ENCODE peak calls at places on chromosomes 4 and X, in four cellular contexts. One of them, this sample, is unnamed. For H3K4me1, the result is how much of the 10 kb centered on the place peaks cover.

GRCh38 chr4:173766231-173766630 is 236.2 kb upstream of the HAND2 start:
- DNase-seq in GM23338: no peak
- DNase-seq in neural progenitor cell: no peak
- DNase-seq in tibial artery: no peak
- DNase-seq in this sample: no peak

GRCh38 chr4:64192731-64193412 is 216.4 kb downstream of the TECRL start:
- DNase-seq in neural progenitor cell: no peak
- DNase-seq in tibial artery: no peak
- DNase-seq in GM23338: no peak
- DNase-seq in this sample: no peak

GRCh38 chrX:118971552-118971951 is 2.9 kb upstream of the LONRF3 start:
- DNase-seq in tibial artery: no peak
- DNase-seq in neural progenitor cell: no peak
- DNase-seq in GM23338: peak
- DNase-seq in this sample: no peak

GRCh38 chrX:14529288-14529989 is at the start of gene GLRA2:
- DNase-seq in tibial artery: no peak
- DNase-seq in neural progenitor cell: peak
- DNase-seq in GM23338: peak
- DNase-seq in this sample: peak

GRCh38 chrX:50905334-50905733 is 5.2 kb upstream of the BMP15 start:
- DNase-seq in GM23338: peak
- DNase-seq in neural progenitor cell: peak
- DNase-seq in tibial artery: no peak
- DNase-seq in this sample: peak

GRCh38 chr4:100311181-100311580 is 120.9 kb upstream of the DDIT4L start:
- DNase-seq in neural progenitor cell: peak
- DNase-seq in tibial artery: no peak
- DNase-seq in GM23338: peak
- DNase-seq in this sample: no peak

GRCh38 chrX:155334486-155335316 is at the start of gene CLIC2:
- DNase-seq in GM23338: no peak
- DNase-seq in tibial artery: peak
- DNase-seq in neural progenitor cell: no peak
- DNase-seq in this sample: peak

GRCh38 chr4:125043453-125043852 is 271.3 kb upstream of the FAT4 start:
- DNase-seq in tibial artery: no peak
- DNase-seq in GM23338: no peak
- DNase-seq in neural progenitor cell: no peak
- DNase-seq in this sample: no peak

GRCh38 chr4:173046818-173047217 is 121.8 kb upstream of the GALNT7 start:
- DNase-seq in GM23338: no peak
- DNase-seq in tibial artery: no peak
- DNase-seq in neural progenitor cell: no peak
- DNase-seq in this sample: no peak

GRCh38 chr4:180827193-180827592 is 1416.0 kb upstream of the TENM3 start:
- DNase-seq in neural progenitor cell: no peak
- DNase-seq in GM23338: peak
- DNase-seq in tibial artery: no peak
- DNase-seq in this sample: no peak
- H3K27ac ChIP-seq in neural progenitor cell: no peak
- H3K27ac ChIP-seq in GM23338: no peak
- H3K27ac ChIP-seq in tibial artery: no peak
- H3K27ac ChIP-seq in this sample: no peak

GRCh38 chrX:134544614-134545255 is 84.8 kb downstream of the HPRT1 start:
- DNase-seq in GM23338: peak
- DNase-seq in tibial artery: no peak
- DNase-seq in neural progenitor cell: peak
- DNase-seq in this sample: no peak

GRCh38 chrX:134547047-134547679 is 87.2 kb downstream of the HPRT1 start:
- DNase-seq in GM23338: no peak
- DNase-seq in neural progenitor cell: no peak
- DNase-seq in tibial artery: no peak
- DNase-seq in this sample: no peak

GRCh38 chrX:134544189-134544588 is 84.2 kb downstream of the HPRT1 start:
- DNase-seq in neural progenitor cell: no peak
- DNase-seq in tibial artery: no peak
- DNase-seq in GM23338: no peak
- DNase-seq in this sample: no peak

GRCh38 chrX:134546187-134546586 is 86.2 kb downstream of the HPRT1 start:
- DNase-seq in tibial artery: no peak
- DNase-seq in neural progenitor cell: no peak
- DNase-seq in GM23338: peak
- DNase-seq in this sample: no peak

DNA sequence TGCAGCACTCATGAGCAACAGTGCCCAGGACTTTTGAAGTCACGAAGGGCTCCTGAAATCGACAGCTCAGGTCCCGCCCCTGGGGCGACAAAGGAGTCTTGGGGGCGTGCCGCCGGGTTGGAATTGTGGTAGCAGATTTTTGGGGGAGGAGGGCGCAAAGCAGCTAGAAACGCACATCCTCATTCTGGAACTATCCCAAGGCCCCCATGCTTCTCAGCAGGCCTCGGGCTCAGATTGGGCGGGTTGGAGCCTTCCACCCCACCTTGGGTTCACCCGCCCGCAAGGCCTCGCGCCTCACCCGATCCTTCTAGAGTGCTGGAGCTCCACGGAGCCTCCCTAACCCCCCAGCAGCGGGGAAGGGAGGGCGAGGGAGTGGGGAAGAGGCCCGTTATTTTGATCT is 85.6 kb downstream of the HPRT1 start:
- DNase-seq in tibial artery: no peak
- DNase-seq in GM23338: peak
- DNase-seq in neural progenitor cell: no peak
- DNase-seq in this sample: no peak
- H3K4me1 ChIP-seq in tibial artery: under half
- H3K4me1 ChIP-seq in GM23338: half or more
- H3K4me1 ChIP-seq in neural progenitor cell: under half
- H3K4me1 ChIP-seq in this sample: under half

DNA sequence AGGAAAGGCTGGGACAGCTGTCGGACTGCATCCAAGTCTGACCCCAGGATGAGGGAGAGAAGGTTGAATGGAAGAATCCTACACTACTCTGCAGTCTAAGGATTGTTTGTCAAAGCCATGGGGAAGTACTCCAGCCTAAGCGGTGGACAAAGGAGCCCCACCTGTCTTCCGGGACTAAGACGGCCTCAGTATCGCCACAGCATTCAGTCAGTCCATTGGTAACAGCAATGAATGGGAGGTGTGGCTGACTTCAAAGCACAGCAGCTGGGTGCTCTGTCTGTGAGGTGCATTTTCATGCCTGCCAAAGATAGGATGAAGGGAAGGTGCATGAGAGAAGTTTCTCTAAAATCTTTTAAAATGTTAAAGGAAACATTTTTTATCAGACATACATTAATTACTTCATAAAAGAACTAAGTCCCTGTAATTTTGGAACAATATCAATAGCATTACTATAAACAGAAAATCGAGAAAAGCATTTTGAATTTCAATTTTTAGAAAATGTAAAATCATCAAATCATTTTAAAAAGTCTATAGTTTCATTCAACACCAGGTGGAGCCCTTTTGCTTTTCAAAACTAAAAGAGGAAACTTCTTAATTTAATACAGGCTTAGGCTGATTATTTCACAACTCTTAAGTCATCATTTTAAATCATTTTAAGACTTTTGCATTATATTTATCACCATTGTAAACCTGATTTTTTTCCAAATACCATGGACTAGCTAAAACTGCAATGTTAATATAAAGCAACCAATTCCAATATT is 27.6 kb upstream of the INTU start:
- DNase-seq in GM23338: peak
- DNase-seq in neural progenitor cell: peak
- DNase-seq in tibial artery: no peak
- DNase-seq in this sample: peak
- H3K27ac ChIP-seq in GM23338: peak
- H3K27ac ChIP-seq in neural progenitor cell: no peak
- H3K27ac ChIP-seq in tibial artery: no peak
- H3K27ac ChIP-seq in this sample: no peak

GRCh38 chr4:152967942-152968341 is 31.8 kb downstream of the FHDC1 start:
- DNase-seq in tibial artery: no peak
- DNase-seq in GM23338: no peak
- DNase-seq in neural progenitor cell: no peak
- DNase-seq in this sample: no peak
- H3K4me1 ChIP-seq in tibial artery: under half
- H3K4me1 ChIP-seq in GM23338: under half
- H3K4me1 ChIP-seq in neural progenitor cell: under half
- H3K4me1 ChIP-seq in this sample: under half

DNA sequence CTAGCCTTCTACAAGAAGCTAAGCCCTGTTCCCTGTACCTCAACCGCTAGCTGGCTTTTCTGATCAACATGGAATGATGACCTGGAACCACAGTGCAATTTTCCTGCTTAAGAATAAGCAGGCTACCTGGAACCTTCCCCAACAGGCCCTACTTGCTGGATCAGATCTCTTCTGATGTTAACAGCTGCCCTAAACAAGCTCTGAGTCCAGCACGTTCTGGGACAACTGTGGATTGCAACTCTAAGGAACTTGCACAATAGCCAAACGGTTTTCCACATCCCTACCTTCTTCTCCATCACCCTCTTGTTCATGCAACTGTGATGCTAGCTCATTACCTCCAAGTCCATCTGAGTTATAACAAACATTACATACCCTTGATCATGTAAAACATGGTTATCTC is 19.8 kb downstream of the ATP8A1 start:
- DNase-seq in tibial artery: no peak
- DNase-seq in GM23338: no peak
- DNase-seq in neural progenitor cell: no peak
- DNase-seq in this sample: no peak
- H3K27ac ChIP-seq in tibial artery: no peak
- H3K27ac ChIP-seq in GM23338: no peak
- H3K27ac ChIP-seq in neural progenitor cell: peak
- H3K27ac ChIP-seq in this sample: no peak

GRCh38 chr4:10111067-10111801 is 5.4 kb downstream of the WDR1 start:
- DNase-seq in tibial artery: no peak
- DNase-seq in GM23338: peak
- DNase-seq in neural progenitor cell: no peak
- DNase-seq in this sample: no peak

GRCh38 chr4:10112658-10113284 is 3.8 kb downstream of the WDR1 start:
- DNase-seq in tibial artery: no peak
- DNase-seq in GM23338: no peak
- DNase-seq in neural progenitor cell: no peak
- DNase-seq in this sample: no peak

GRCh38 chr4:10108391-10108790 is 8.2 kb downstream of the WDR1 start:
- DNase-seq in tibial artery: no peak
- DNase-seq in GM23338: no peak
- DNase-seq in neural progenitor cell: no peak
- DNase-seq in this sample: no peak

GRCh38 chr4:10108818-10109783 is 7.5 kb downstream of the WDR1 start:
- DNase-seq in neural progenitor cell: no peak
- DNase-seq in tibial artery: no peak
- DNase-seq in GM23338: no peak
- DNase-seq in this sample: peak

GRCh38 chr4:10109995-10110670 is 6.5 kb downstream of the WDR1 start:
- DNase-seq in neural progenitor cell: no peak
- DNase-seq in tibial artery: no peak
- DNase-seq in GM23338: peak
- DNase-seq in this sample: no peak
- H3K4me1 ChIP-seq in neural progenitor cell: under half
- H3K4me1 ChIP-seq in tibial artery: half or more
- H3K4me1 ChIP-seq in GM23338: under half
- H3K4me1 ChIP-seq in this sample: under half

DNA sequence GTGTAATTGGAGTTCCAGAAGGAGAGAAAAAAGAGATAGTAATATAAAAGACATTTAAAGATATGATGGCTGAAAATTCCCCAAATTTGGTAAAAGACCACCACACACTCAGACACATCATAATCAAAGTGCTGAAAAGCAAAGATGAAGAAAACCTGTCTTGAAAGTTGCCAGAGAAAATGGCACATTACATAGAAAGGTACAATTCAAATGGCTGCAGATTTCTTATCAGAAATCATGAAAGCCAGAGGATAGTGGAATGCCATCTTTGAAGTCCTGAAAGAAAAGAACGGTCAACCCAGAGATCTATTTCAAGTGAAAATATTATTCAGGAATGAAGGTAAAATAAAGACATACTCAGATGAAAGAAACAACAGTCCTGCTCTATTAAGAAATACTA is 29.3 kb upstream of the PAGE4 start:
- DNase-seq in GM23338: no peak
- DNase-seq in neural progenitor cell: no peak
- DNase-seq in tibial artery: no peak
- DNase-seq in this sample: no peak
- H3K27ac ChIP-seq in GM23338: no peak
- H3K27ac ChIP-seq in neural progenitor cell: no peak
- H3K27ac ChIP-seq in tibial artery: no peak
- H3K27ac ChIP-seq in this sample: no peak

GRCh38 chrX:45778621-45779020 is 577.9 kb upstream of the DIPK2B start:
- DNase-seq in GM23338: no peak
- DNase-seq in tibial artery: no peak
- DNase-seq in neural progenitor cell: no peak
- DNase-seq in this sample: no peak

GRCh38 chrX:45775462-45775861 is 574.8 kb upstream of the DIPK2B start:
- DNase-seq in GM23338: peak
- DNase-seq in tibial artery: no peak
- DNase-seq in neural progenitor cell: no peak
- DNase-seq in this sample: no peak

GRCh38 chrX:45771560-45772340 is 571.1 kb upstream of the DIPK2B start:
- DNase-seq in neural progenitor cell: no peak
- DNase-seq in tibial artery: peak
- DNase-seq in GM23338: no peak
- DNase-seq in this sample: no peak

GRCh38 chrX:45771114-45771513 is 570.4 kb upstream of the DIPK2B start:
- DNase-seq in neural progenitor cell: no peak
- DNase-seq in tibial artery: peak
- DNase-seq in GM23338: no peak
- DNase-seq in this sample: no peak

DNA sequence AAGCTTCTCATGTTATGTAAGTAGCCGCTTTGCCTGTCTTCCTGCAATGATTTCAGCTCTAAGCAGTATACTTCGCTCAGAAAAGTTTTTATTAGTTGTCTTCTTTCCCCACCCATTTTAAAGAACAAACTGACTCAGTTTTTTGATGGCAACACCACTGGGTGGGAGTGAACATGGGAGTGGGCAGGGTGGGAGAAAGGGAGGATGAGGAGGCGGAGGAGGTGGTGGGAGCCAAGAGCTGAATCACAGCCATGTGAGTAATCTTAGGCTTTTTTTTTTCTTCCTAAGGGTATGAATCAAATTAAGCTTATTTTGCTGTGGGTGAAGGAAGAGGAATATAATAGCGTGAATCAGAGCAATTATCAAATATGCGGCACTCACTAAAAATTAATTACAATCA is 574.3 kb upstream of the DIPK2B start:
- DNase-seq in tibial artery: peak
- DNase-seq in GM23338: no peak
- DNase-seq in neural progenitor cell: no peak
- DNase-seq in this sample: no peak
- H3K4me1 ChIP-seq in tibial artery: under half
- H3K4me1 ChIP-seq in GM23338: half or more
- H3K4me1 ChIP-seq in neural progenitor cell: under half
- H3K4me1 ChIP-seq in this sample: under half

DNA sequence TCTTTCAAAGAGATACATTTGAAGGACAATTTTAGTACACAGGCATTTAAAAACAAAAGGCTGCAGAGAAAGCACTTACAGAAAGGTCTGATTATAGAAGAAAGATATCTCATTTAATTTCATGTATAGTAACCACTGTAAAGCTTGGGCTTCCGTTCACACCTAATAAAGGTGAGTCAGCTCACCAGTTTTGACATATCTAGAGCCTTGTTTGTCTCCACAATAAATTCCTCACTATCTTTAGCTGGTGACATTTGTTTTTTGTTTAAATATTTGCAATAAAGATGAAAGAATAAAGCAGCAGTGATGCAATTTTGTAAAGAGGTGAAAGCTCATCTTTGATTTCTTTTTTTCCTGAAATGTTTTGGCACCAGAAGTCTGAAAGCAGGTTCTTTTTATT is 1.1 kb upstream of the EPHA5 start:
- DNase-seq in tibial artery: no peak
- DNase-seq in neural progenitor cell: no peak
- DNase-seq in GM23338: no peak
- DNase-seq in this sample: no peak
- H3K27ac ChIP-seq in tibial artery: no peak
- H3K27ac ChIP-seq in neural progenitor cell: no peak
- H3K27ac ChIP-seq in GM23338: no peak
- H3K27ac ChIP-seq in this sample: no peak

This sample was measured in SJCRH30.